ENCODE peak calls at places on chromosomes 11 and 22, in seven cellular contexts. P, M, Z, U, L, S and F are unnamed samples.

GRCh38 chr22:48976556-48977535 is 850.8 kb downstream of the BRD1 start:
- DNase-seq in U (peak), S (no peak), M (peak), L (no peak), P (no peak), Z (no peak), F (no peak)

GRCh38 chr11:129225190-129225589 is 33.1 kb upstream of the ARHGAP32 start:
- DNase-seq in Z (no peak), P (no peak), L (no peak), S (no peak), M (no peak), U (no peak), F (no peak)

GRCh38 chr22:23984430-23984829 is 4.5 kb downstream of the GSTT2 start:
- DNase-seq in S (no peak), P (peak), Z (peak), L (no peak), U (peak), M (no peak), F (no peak)

GRCh38 chr22:47163876-47164513 is 401.5 kb downstream of the TBC1D22A start:
- DNase-seq in S (no peak), L (no peak), P (no peak), M (no peak), U (no peak), Z (no peak), F (no peak)

GRCh38 chr11:29809121-29809520 is 207.7 kb downstream of the KCNA4 start:
- DNase-seq in S (no peak), Z (no peak), L (no peak), M (no peak), U (no peak), P (no peak), F (peak)

GRCh38 chr11:821513-822371 is 3.0 kb downstream of the PNPLA2 start:
- DNase-seq in P (no peak), S (no peak), L (no peak), M (no peak), Z (no peak), U (no peak), F (no peak)

GRCh38 chr11:94586978-94587377 is 19.8 kb downstream of the PIWIL4 start:
- DNase-seq in L (no peak), P (no peak), U (no peak), S (no peak), M (no peak), Z (no peak), F (no peak)

GRCh38 chr11:31417357-31417756 is 47.7 kb downstream of the DNAJC24 start:
- DNase-seq in U (no peak), P (no peak), M (no peak), Z (no peak), S (no peak), L (no peak), F (no peak)

GRCh38 chr11:99170606-99171005 is 149.9 kb downstream of the CNTN5 start:
- DNase-seq in Z (no peak), L (no peak), S (no peak), M (no peak), P (no peak), U (no peak), F (no peak)

GRCh38 chr22:43151251-43152000 is at the start of gene TSPO:
- DNase-seq in P (peak), U (peak), S (no peak), M (no peak), Z (no peak), L (peak), F (peak)

GRCh38 chr22:20964090-20964798 is 2.8 kb upstream of the AIFM3 start:
- DNase-seq in U (no peak), P (peak), S (no peak), Z (no peak), M (no peak), L (no peak), F (no peak)

GRCh38 chr11:79458712-79459111 is 17.9 kb upstream of the TENM4 start:
- DNase-seq in P (no peak), U (no peak), M (no peak), Z (no peak), L (no peak), S (no peak), F (no peak)

GRCh38 chr11:68677432-68677831 is 6.9 kb upstream of the GAL start:
- DNase-seq in M (peak), S (no peak), U (no peak), Z (peak), P (peak), L (peak), F (no peak)

GRCh38 chr11:23732026-23732425 is 764.8 kb upstream of the LUZP2 start:
- DNase-seq in S (no peak), U (no peak), M (peak), L (no peak), Z (no peak), P (no peak), F (no peak)

GRCh38 chr11:87739766-87740165 is 435.5 kb downstream of the RAB38 start:
- DNase-seq in P (no peak), L (no peak), S (no peak), M (no peak), U (no peak), Z (no peak), F (no peak)

GRCh38 chr11:130782361-130783221 is 133.7 kb downstream of the SNX19 start:
- DNase-seq in M (no peak), S (no peak), L (no peak), U (peak), P (no peak), Z (no peak), F (no peak)

GRCh38 chr11:13183094-13183825 is 94.3 kb upstream of the BMAL1 start:
- DNase-seq in U (no peak), L (peak), Z (no peak), M (peak), S (no peak), P (peak), F (peak)

GRCh38 chr11:8333431-8334401 is 70.0 kb upstream of the LMO1 start:
- DNase-seq in S (no peak), Z (no peak), L (peak), M (no peak), U (no peak), P (no peak), F (no peak)

GRCh38 chr11:89521294-89521693 is 30.1 kb upstream of the NOX4 start:
- DNase-seq in L (no peak), U (no peak), P (no peak), S (no peak), Z (no peak), M (no peak), F (no peak)

GRCh38 chr11:64456509-64457320 is 97.8 kb downstream of the RPS6KA4 start:
- DNase-seq in S (no peak), P (no peak), L (no peak), U (no peak), Z (no peak), M (no peak), F (no peak)
- TF ChIP-seq JUND in S (no peak), P (no peak), L (no peak), U (no peak), Z (no peak), M (no peak), F (no peak)

GRCh38 chr11:1832181-1832988 is 2.4 kb upstream of the SYT8 start:
- DNase-seq in U (peak), M (no peak), Z (no peak), P (peak), S (no peak), L (peak), F (peak)
- TF ChIP-seq JUND in U (no peak), M (no peak), Z (no peak), P (no peak), S (no peak), L (no peak), F (no peak)

DNA sequence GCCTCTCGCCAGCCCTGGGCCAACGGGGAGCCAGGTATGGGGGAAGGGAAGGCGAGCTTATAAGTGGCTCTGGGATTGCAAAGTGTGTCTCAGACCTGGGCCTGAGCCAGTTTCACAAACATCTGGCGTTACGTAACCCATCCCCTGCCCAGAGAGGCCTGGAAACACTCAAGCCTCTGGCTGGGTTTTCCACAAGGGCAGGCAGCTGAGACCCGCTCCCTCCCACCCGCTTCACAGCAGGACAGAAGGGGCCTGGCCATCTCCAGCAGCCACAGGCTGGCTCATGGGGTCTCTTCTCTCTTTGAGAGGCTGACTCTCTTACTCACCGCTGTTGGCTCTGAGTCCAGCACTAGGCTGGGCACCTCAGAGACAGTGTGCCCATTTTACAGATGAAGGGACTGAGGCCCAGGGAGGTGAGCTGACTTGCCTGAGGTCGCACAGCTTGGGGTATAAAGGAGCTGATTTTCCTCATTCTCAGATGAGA is 44.5 kb downstream of the TRIOBP start:
- DNase-seq in Z (no peak), S (no peak), M (peak), P (peak), U (peak), L (no peak), F (no peak)
- TF ChIP-seq JUND in Z (no peak), S (no peak), M (no peak), P (peak), U (no peak), L (no peak), F (no peak)

GRCh38 chr11:66734215-66734614 is 5.2 kb upstream of the SPTBN2 start:
- DNase-seq in L (no peak), U (no peak), Z (no peak), M (no peak), S (no peak), P (no peak), F (no peak)
- TF ChIP-seq JUND in L (no peak), U (no peak), Z (no peak), M (no peak), S (no peak), P (no peak), F (no peak)

DNA sequence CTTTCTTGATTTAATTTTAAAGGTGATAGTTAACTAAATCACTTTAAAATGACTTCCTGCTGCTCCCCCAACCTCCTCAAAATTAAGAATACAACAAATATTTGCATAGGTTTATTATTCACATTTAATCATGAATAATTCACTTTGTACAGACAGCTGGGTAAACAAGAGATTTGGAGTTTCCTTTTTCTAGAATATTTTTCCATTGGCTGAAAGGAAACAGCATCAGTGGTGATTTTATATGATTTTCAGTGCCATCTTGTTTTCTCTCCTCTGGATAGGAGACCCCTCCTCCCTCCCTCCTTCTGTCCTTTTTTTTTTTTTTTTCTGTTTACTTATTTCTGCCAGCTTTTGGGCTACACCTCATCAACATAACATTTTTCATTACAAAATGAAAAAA is 60.5 kb downstream of the LIF start:
- DNase-seq in Z (no peak), S (no peak), P (no peak), U (no peak), L (no peak), M (no peak), F (no peak)
- TF ChIP-seq JUND in Z (no peak), S (no peak), P (no peak), U (no peak), L (no peak), M (no peak), F (no peak)

DNA sequence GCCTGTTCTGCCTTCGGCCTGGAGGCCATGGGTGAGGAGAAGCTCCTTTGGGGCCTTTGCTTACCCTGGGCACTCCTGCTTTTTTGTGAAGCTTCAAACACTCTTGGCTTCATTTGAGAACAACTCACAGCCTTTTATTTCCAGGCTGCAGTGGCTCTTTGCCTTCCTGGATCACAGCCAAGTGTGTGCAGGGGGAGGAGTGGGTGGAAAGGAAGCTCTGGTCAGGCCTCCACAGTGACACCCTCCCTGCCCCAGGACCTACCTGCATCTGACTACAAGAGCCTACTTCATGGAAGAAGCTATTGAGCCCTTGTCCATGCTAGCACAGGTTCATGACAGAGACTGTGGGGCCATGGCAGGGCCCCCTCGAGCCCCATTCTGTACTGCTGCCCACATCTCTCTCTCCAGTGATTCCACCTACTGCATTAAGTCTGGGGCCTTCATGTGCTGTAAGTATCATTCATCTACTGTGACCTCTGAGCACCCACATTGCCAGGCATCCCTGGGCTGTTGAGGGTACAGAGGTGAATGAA is 52.3 kb downstream of the GAB4 start:
- DNase-seq in U (peak), M (no peak), Z (no peak), P (no peak), S (no peak), L (no peak), F (peak)
- TF ChIP-seq JUND in U (no peak), M (no peak), Z (no peak), P (no peak), S (no peak), L (no peak), F (no peak)

GRCh38 chr11:113014262-113014661 is 53.0 kb downstream of the NCAM1 start:
- DNase-seq in S (no peak), U (no peak), L (no peak), P (peak), Z (no peak), M (no peak), F (no peak)
- TF ChIP-seq JUND in S (no peak), U (no peak), L (no peak), P (no peak), Z (no peak), M (no peak), F (no peak)

GRCh38 chr22:27692243-27692642 is 109.3 kb downstream of the MN1 start:
- DNase-seq in M (no peak), Z (no peak), P (no peak), S (no peak), L (no peak), U (no peak), F (no peak)
- TF ChIP-seq JUND in M (no peak), Z (no peak), P (no peak), S (no peak), L (no peak), U (no peak), F (no peak)

GRCh38 chr11:73402834-73403185 is 26.6 kb downstream of the RELT start:
- DNase-seq in U (peak), L (peak), M (no peak), Z (no peak), S (no peak), P (no peak), F (peak)
- TF ChIP-seq JUND in U (no peak), L (no peak), M (no peak), Z (no peak), S (no peak), P (no peak), F (no peak)

GRCh38 chr11:91660036-91660435 is 564.6 kb upstream of the FAT3 start:
- DNase-seq in P (no peak), L (no peak), M (no peak), S (no peak), U (no peak), Z (no peak), F (no peak)
- TF ChIP-seq JUND in P (no peak), L (no peak), M (no peak), S (no peak), U (no peak), Z (no peak), F (no peak)